ENCODE peak calls at places on chromosomes 5 and 9, in six cellular contexts. P is H1, K is K562, V is A549, J is endothelial cell of umbilical vein, Q is HepG2. N is an unnamed sample.

GRCh38 chr5:138927539-138927938 is 52.4 kb upstream of the LRRTM2 start:
- DNase-seq in P (no peak), K (no peak), V (no peak), J (no peak), Q (no peak), N (no peak)

GRCh38 chr5:393846-394275 is 49.1 kb upstream of the EXOC3 start:
- DNase-seq in P (no peak), K (no peak), V (no peak), J (no peak), Q (no peak), N (no peak)

GRCh38 chr5:158510479-158510878 is 589.2 kb downstream of the EBF1 start:
- DNase-seq in P (no peak), K (no peak), V (no peak), J (no peak), Q (no peak), N (no peak)

GRCh38 chr9:92481029-92481633 is 1.2 kb downstream of the ASPN start:
- DNase-seq in P (no peak), K (no peak), V (no peak), J (no peak), Q (no peak), N (no peak)

GRCh38 chr5:87746891-87747366 is 334.2 kb upstream of the CCNH start:
- DNase-seq in P (no peak), K (no peak), V (no peak), J (no peak), Q (no peak), N (no peak)

GRCh38 chr9:4489562-4489918 is 728 bp upstream of the SLC1A1 start:
- DNase-seq in P (no peak), K (no peak), V (peak), J (no peak), Q (no peak), N (peak)

GRCh38 chr5:7015586-7016256 is 302.5 kb downstream of the TENT4A start:
- DNase-seq in P (peak), K (no peak), V (no peak), J (no peak), Q (no peak), N (peak)

GRCh38 chr5:93246093-93246855 is 334.7 kb downstream of the NR2F1-AS1 start:
- DNase-seq in P (peak), K (no peak), V (no peak), J (peak), Q (peak), N (peak)

GRCh38 chr9:88319936-88320747 is 68.1 kb upstream of the SPIN1 start:
- DNase-seq in P (no peak), K (no peak), V (no peak), J (no peak), Q (no peak), N (no peak)

GRCh38 chr5:3140117-3140516 is 388.6 kb upstream of the IRX2 start:
- DNase-seq in P (no peak), K (no peak), V (no peak), J (no peak), Q (no peak), N (no peak)

GRCh38 chr5:26553079-26553478 is 485.3 kb downstream of the CDH9 start:
- DNase-seq in P (no peak), K (no peak), V (no peak), J (no peak), Q (no peak), N (no peak)

GRCh38 chr9:129595323-129595741 is 25.6 kb downstream of the C9orf50 start:
- DNase-seq in P (no peak), K (no peak), V (no peak), J (no peak), Q (no peak), N (no peak)

GRCh38 chr5:129244478-129244877 is 149.9 kb downstream of the ISOC1 start:
- DNase-seq in P (no peak), K (no peak), V (no peak), J (peak), Q (no peak), N (no peak)

GRCh38 chr9:96619109-96619435 is 571 bp downstream of the CDC14B start:
- DNase-seq in P (no peak), K (no peak), V (no peak), J (no peak), Q (no peak), N (no peak)

GRCh38 chr5:179242676-179243075 is 102.6 kb downstream of the ADAMTS2 start:
- DNase-seq in P (no peak), K (no peak), V (no peak), J (no peak), Q (no peak), N (peak)

GRCh38 chr9:7570107-7570720 is 229.4 kb downstream of the DMAC1 start:
- DNase-seq in P (no peak), K (peak), V (peak), J (peak), Q (peak), N (peak)

GRCh38 chr9:100350188-100350587 is 2.6 kb downstream of the TEX10 start:
- DNase-seq in P (no peak), K (no peak), V (no peak), J (no peak), Q (no peak), N (no peak)

GRCh38 chr9:113912816-113913215 is 36.7 kb downstream of the ZNF618 start:
- DNase-seq in P (no peak), K (no peak), V (no peak), J (no peak), Q (no peak), N (no peak)

GRCh38 chr9:94181782-94182181 is 77.3 kb upstream of the ZNF169 start:
- DNase-seq in P (no peak), K (no peak), V (no peak), J (peak), Q (no peak), N (no peak)

GRCh38 chr9:14198544-14199510 is 115.1 kb downstream of the NFIB start:
- DNase-seq in P (no peak), K (no peak), V (no peak), J (peak), Q (no peak), N (no peak)

GRCh38 chr5:964821-965220 is 43.8 kb upstream of the NKD2 start:
- DNase-seq in P (no peak), K (no peak), V (no peak), J (no peak), Q (no peak), N (no peak)

GRCh38 chr9:130682490-130683121 is 11.0 kb upstream of the EXOSC2 start:
- DNase-seq in P (no peak), K (peak), V (peak), J (peak), Q (peak), N (peak)

GRCh38 chr9:37239224-37239859 is 119.0 kb downstream of the ZCCHC7 start:
- DNase-seq in P (no peak), K (no peak), V (no peak), J (no peak), Q (peak), N (no peak)

GRCh38 chr5:159764283-159764927 is 151.9 kb upstream of the ADRA1B start:
- DNase-seq in P (no peak), K (no peak), V (no peak), J (no peak), Q (no peak), N (no peak)

GRCh38 chr5:24720743-24721142 is 76.0 kb upstream of the CDH10 start:
- DNase-seq in P (no peak), K (no peak), V (no peak), J (no peak), Q (no peak), N (no peak)

GRCh38 chr5:23033864-23034263 is 180.7 kb upstream of the CDH12 start:
- DNase-seq in P (no peak), K (no peak), V (no peak), J (no peak), Q (no peak), N (no peak)

GRCh38 chr5:176533894-176534611 is 3.1 kb downstream of the RNF44 start:
- DNase-seq in P (no peak), K (no peak), V (peak), J (peak), Q (peak), N (no peak)

GRCh38 chr5:139746691-139747582 is 48.7 kb upstream of the PSD2 start:
- DNase-seq in P (no peak), K (peak), V (no peak), J (no peak), Q (no peak), N (peak)

GRCh38 chr5:58188287-58188651 is 271.6 kb downstream of the PLK2 start:
- DNase-seq in P (no peak), K (no peak), V (peak), J (peak), Q (peak), N (no peak)
- TF ChIP-seq JUN in P (no peak), K (no peak), V (peak), J (no peak), Q (no peak), N (no peak)

GRCh38 chr5:77847814-77848290 is 71.7 kb upstream of the TBCA start:
- DNase-seq in P (peak), K (no peak), V (no peak), J (no peak), Q (no peak), N (peak)
- TF ChIP-seq JUN in P (no peak), K (no peak), V (no peak), J (no peak), Q (no peak), N (no peak)

DNA sequence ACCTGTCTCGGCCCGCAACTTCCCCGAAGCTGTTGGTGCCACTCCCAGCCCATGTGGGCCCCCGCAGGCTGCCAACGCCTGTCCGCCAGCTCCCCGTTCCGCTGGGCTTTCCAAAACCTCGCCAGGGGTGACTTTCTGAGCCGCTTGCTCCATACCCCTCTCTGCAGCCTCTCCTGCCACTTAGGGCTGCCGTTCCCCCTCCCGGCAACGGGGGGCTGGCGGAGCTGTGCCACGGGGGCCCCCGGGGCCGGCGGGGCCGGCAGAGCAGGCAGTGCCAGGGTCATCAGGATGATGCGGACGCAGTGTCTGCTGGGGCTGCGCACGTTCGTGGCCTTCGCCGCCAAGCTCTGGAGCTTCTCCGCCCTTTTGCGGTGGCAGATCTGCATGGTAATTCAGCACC is 40.8 kb downstream of the FCHO2 start:
- DNase-seq in P (no peak), K (no peak), V (no peak), J (no peak), Q (no peak), N (no peak)
- TF ChIP-seq JUN in P (no peak), K (no peak), V (no peak), J (no peak), Q (no peak), N (no peak)

GRCh38 chr5:42636946-42637345 is 119.7 kb upstream of the CCDC152 start:
- DNase-seq in P (no peak), K (no peak), V (no peak), J (no peak), Q (no peak), N (no peak)

GRCh38 chr5:42634575-42634974 is 122.0 kb upstream of the CCDC152 start:
- DNase-seq in P (no peak), K (no peak), V (no peak), J (no peak), Q (no peak), N (no peak)

GRCh38 chr5:42638972-42639371 is 117.6 kb upstream of the CCDC152 start:
- DNase-seq in P (no peak), K (no peak), V (no peak), J (no peak), Q (no peak), N (no peak)

GRCh38 chr5:42632501-42632900 is 124.1 kb upstream of the CCDC152 start:
- DNase-seq in P (no peak), K (no peak), V (no peak), J (no peak), Q (no peak), N (no peak)

DNA sequence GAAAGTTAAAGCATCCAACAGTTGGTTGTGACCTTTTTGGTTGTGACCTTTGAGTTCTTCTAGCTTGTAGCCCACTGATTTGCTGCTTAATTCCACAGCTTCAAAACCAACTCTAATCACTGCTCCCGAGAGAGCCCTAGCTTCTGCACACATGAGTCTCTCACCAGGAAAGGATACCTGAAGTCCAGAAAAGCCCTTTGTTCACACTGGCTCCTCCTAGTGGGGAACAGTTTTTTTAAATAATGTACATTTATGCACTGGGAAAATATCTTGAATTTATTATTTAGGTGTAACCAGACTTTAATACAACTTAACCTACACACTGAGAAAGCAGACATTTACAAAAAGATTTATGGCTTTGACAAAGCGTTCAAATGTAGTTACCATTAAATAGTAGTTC is 120.2 kb upstream of the CCDC152 start:
- DNase-seq in P (no peak), K (peak), V (no peak), J (no peak), Q (peak), N (no peak)
- TF ChIP-seq JUN in P (no peak), K (no peak), V (no peak), J (no peak), Q (no peak), N (no peak)

GRCh38 chr5:172450453-172450852 is 3.9 kb downstream of the SH3PXD2B start:
- DNase-seq in P (no peak), K (no peak), V (no peak), J (no peak), Q (no peak), N (no peak)

GRCh38 chr5:172452398-172453205 is 1.7 kb downstream of the SH3PXD2B start:
- DNase-seq in P (no peak), K (no peak), V (no peak), J (peak), Q (no peak), N (no peak)

GRCh38 chr5:172453206-172453985 is 929 bp downstream of the SH3PXD2B start:
- DNase-seq in P (no peak), K (peak), V (peak), J (peak), Q (peak), N (peak)

GRCh38 chr5:172450861-172451695 is 3.2 kb downstream of the SH3PXD2B start:
- DNase-seq in P (no peak), K (peak), V (peak), J (peak), Q (no peak), N (peak)

GRCh38 chr5:172451771-172452197 is 2.5 kb downstream of the SH3PXD2B start:
- DNase-seq in P (no peak), K (no peak), V (no peak), J (peak), Q (peak), N (no peak)
- TF ChIP-seq JUN in P (no peak), K (no peak), V (no peak), J (no peak), Q (no peak), N (no peak)

GRCh38 chr5:96968074-96968473 is 32.2 kb downstream of the LNPEP start:
- DNase-seq in P (no peak), K (no peak), V (peak), J (peak), Q (peak), N (no peak)
- TF ChIP-seq JUN in P (no peak), K (no peak), V (no peak), J (peak), Q (no peak), N (no peak)

GRCh38 chr5:121981254-121981653 is 19.5 kb downstream of the SRFBP1 start:
- DNase-seq in P (no peak), K (no peak), V (no peak), J (no peak), Q (no peak), N (no peak)
- TF ChIP-seq JUN in P (no peak), K (no peak), V (no peak), J (no peak), Q (no peak), N (no peak)

GRCh38 chr5:73121109-73121443 is 701 bp downstream of the TMEM171 start:
- DNase-seq in P (no peak), K (no peak), V (no peak), J (peak), Q (no peak), N (no peak)
- TF ChIP-seq JUN in P (no peak), K (no peak), V (no peak), J (no peak), Q (no peak), N (no peak)

GRCh38 chr9:72564517-72565281 is 43.3 kb downstream of the TMC1 start:
- DNase-seq in P (no peak), K (no peak), V (no peak), J (no peak), Q (no peak), N (no peak)
- TF ChIP-seq JUN in P (no peak), K (no peak), V (no peak), J (no peak), Q (no peak), N (no peak)

DNA sequence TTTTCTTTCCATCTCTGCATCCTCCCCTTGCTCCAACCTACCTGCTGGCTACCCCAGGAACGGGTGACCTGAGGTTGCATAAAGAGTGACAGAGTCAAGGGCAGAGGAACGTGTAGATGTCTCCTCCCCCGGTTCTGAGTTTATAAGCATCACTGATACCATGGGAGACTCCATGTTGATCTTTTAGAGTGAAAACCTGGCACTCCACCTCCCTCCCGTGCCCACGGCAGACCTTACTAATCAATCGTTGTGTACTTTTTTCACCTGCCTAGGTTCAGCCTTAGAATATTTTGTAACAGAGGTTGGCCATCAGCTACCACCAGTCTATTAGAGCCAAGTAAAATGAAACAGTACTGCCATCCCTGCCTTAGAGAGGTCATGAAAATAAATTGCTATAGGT is 24.6 kb upstream of the BARHL1 start:
- DNase-seq in P (no peak), K (no peak), V (no peak), J (no peak), Q (no peak), N (no peak)
- TF ChIP-seq JUN in P (no peak), K (no peak), V (no peak), J (no peak), Q (no peak), N (no peak)